ENCODE peak calls at places on chromosomes 3 and 15, in four cellular contexts. Z is K562, P is HepG2, I is GM12878. B is an unnamed sample.

GRCh38 chr15:88174571-88174970 is 82.0 kb downstream of the NTRK3 start:
- DNase-seq in Z (no peak), P (no peak), I (no peak), B (no peak)

GRCh38 chr15:98143116-98143515 is 182.6 kb downstream of the ARRDC4 start:
- DNase-seq in Z (no peak), P (no peak), I (no peak), B (no peak)

GRCh38 chr3:31776016-31776415 is 205.0 kb downstream of the OSBPL10 start:
- DNase-seq in Z (no peak), P (no peak), I (no peak), B (no peak)

GRCh38 chr3:177729939-177730700 is 532.8 kb upstream of the TBL1XR1 start:
- DNase-seq in Z (no peak), P (no peak), I (no peak), B (no peak)

GRCh38 chr15:50940506-50940905 is 32.0 kb downstream of the AP4E1 start:
- DNase-seq in Z (no peak), P (peak; percentile 8), I (no peak), B (no peak)

GRCh38 chr3:124395165-124395564 is 335.1 kb upstream of the UMPS start:
- DNase-seq in Z (no peak), P (no peak), I (no peak), B (no peak)

GRCh38 chr15:67945951-67946700 is 106.3 kb upstream of the RNU6-1 start:
- DNase-seq in Z (peak; percentile 50), P (peak; percentile 98), I (no peak), B (peak; percentile 49)

GRCh38 chr3:105424412-105425152 is 57.9 kb downstream of the ALCAM start:
- DNase-seq in Z (no peak), P (no peak), I (no peak), B (no peak)

GRCh38 chr3:46541856-46542255 is 24.2 kb downstream of the LRRC2 start:
- DNase-seq in Z (no peak), P (no peak), I (no peak), B (no peak)

GRCh38 chr3:171088984-171089754 is 62.6 kb upstream of the SLC2A2 start:
- DNase-seq in Z (no peak), P (peak; percentile 23), I (no peak), B (no peak)

GRCh38 chr3:43632269-43632733 is 10.5 kb upstream of the ANO10 start:
- DNase-seq in Z (peak; percentile 35), P (no peak), I (no peak), B (no peak)

GRCh38 chr3:141920701-141921100 is 44.3 kb downstream of the ATP1B3 start:
- DNase-seq in Z (no peak), P (no peak), I (no peak), B (no peak)
- TF ChIP-seq FOXK2 in Z (no peak), P (no peak), I (no peak), B (no peak)

DNA sequence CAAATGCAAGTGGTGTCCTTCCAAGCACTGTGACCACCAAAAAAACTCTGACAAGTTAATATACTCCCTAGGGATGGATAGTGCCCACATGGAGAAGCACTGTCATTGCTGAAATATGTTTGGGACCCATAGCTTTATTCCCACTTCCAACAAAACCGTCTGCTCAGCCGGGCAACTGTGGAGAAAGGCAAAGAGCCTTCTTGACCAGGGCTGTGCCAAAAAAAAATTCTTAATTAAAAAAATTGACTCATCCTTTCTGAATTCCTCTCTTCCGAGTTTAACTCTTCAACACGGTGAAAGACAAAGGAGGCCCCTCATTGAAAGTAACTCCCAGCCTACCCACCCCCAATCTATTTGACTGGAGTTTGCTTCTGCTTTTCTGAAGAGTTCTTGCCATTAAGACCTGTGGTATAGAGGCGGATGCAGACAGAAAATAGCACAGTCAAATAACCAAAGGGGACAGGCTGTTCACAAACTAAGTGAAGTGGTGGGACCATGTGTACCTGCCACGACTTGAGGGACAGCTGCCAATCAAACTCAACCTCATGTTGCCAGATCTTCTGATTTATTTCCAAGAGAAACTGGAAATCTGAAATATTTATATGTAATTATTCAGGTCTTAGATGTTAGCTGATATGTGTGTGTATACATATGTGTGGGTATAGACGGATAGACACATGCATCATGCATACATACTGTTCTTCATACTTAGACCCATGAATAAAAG is 135.4 kb upstream of the PFN2 start:
- DNase-seq in Z (no peak), P (no peak), I (no peak), B (no peak)
- TF ChIP-seq FOXK2 in Z (no peak), P (no peak), I (no peak), B (no peak)

GRCh38 chr3:51937611-51938450 is 3.9 kb downstream of the RRP9 start:
- DNase-seq in Z (no peak), P (no peak), I (no peak), B (no peak)
- TF ChIP-seq FOXK2 in Z (no peak), P (no peak), I (no peak), B (no peak)

GRCh38 chr3:127712461-127712860 is 39.7 kb downstream of the ABTB1 start:
- DNase-seq in Z (no peak), P (no peak), I (no peak), B (no peak)

GRCh38 chr3:127715541-127715940 is 42.8 kb downstream of the ABTB1 start:
- DNase-seq in Z (no peak), P (no peak), I (no peak), B (no peak)

GRCh38 chr3:127714866-127715265 is 42.1 kb downstream of the ABTB1 start:
- DNase-seq in Z (no peak), P (no peak), I (no peak), B (no peak)

GRCh38 chr3:127712881-127713771 is 40.4 kb downstream of the ABTB1 start:
- DNase-seq in Z (no peak), P (no peak), I (no peak), B (no peak)

GRCh38 chr3:127714151-127714571 is 41.4 kb downstream of the ABTB1 start:
- DNase-seq in Z (no peak), P (no peak), I (no peak), B (no peak)
- TF ChIP-seq FOXK2 in Z (no peak), P (no peak), I (no peak), B (no peak)

GRCh38 chr3:135779024-135779423 is 186.5 kb upstream of the PPP2R3A start:
- DNase-seq in Z (peak; percentile 21), P (no peak), I (no peak), B (no peak)

GRCh38 chr3:135779590-135780235 is 185.8 kb upstream of the PPP2R3A start:
- DNase-seq in Z (no peak), P (no peak), I (no peak), B (no peak)

GRCh38 chr3:135784557-135784956 is 181.0 kb upstream of the PPP2R3A start:
- DNase-seq in Z (no peak), P (no peak), I (peak; percentile 5), B (no peak)

GRCh38 chr3:135781026-135781815 is 184.3 kb upstream of the PPP2R3A start:
- DNase-seq in Z (no peak), P (no peak), I (no peak), B (no peak)
- TF ChIP-seq FOXK2 in Z (no peak), P (no peak), I (no peak), B (no peak)

DNA sequence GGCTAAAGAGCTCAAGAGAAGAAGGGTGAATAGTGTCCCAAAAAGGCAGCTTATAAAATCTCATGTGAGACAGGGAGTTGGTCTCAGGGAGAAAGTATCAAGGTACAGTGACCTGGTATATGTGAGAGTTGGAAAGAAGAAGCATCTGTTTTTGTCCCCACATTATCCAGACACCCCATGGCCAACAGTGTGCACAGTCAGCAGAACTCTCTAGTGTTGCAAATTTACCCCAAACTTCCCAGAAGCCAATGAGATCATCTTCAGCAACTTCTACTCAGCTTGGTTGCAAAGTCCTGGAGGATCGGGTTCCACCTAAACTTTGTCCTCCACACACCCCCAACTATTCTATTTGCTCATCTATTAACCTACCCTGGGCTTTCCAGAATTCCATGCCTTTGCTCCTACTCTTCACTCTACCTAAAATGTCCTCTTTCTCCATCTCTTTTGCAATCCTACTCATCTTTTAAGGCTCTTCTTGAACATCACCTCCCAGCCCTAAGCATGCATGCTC is 15.7 kb downstream of the RBSN start:
- DNase-seq in Z (no peak), P (no peak), I (no peak), B (no peak)
- TF ChIP-seq FOXK2 in Z (no peak), P (no peak), I (no peak), B (no peak)

DNA sequence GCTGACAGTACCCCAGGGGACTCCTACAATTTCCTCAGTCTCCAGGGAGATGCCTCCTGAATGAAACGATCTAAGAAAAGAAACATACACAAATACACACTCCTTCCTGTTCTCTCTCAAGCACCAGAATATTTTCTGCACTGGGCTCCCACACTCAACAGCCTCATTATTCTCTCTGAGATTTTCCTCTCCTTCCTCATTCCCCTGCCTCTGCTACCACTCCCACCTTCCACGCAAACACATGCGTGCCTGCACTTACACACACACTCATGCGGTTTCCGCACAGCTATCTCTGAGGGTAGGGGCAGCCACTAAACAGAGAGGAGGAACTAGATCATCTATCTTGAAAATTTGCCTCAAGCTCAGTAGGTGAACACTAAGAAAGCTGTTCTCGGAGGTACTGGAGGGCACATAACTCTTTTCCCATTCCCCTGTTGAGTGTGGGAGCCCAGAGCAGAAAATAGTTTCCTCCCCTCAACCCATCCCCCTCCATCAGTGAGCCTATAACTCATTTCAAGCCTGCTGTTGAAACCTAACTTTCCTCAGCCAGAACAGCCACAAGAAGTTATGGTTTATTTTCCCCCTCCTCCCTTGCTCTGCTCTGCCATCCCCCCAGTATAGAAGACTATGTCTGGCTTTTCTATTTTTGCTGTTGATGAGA is 30.5 kb upstream of the TIPARP start:
- DNase-seq in Z (peak; percentile 17), P (no peak), I (peak; percentile 76), B (no peak)
- TF ChIP-seq FOXK2 in Z (no peak), P (no peak), I (no peak), B (no peak)

B was measured in HEK293T.